ENCODE peak calls at places on chromosomes 3 and 15, in four cellular contexts. One of them, this sample, is unnamed.

GRCh38 chr3:177257625-177258024 is 60.3 kb upstream of the TBL1XR1 start:
- DNase-seq in HuH-7.5: no peak
- DNase-seq in right cardiac atrium: no peak
- DNase-seq in left ventricle myocardium superior: no peak
- DNase-seq in this sample: no peak

GRCh38 chr3:158808697-158809096 is 6.8 kb downstream of the MFSD1 start:
- DNase-seq in HuH-7.5: no peak
- DNase-seq in right cardiac atrium: no peak
- DNase-seq in left ventricle myocardium superior: no peak
- DNase-seq in this sample: peak; percentile 25

GRCh38 chr15:40906947-40907802 is 12.9 kb downstream of the VPS18 start:
- DNase-seq in HuH-7.5: no peak
- DNase-seq in right cardiac atrium: peak; percentile 87
- DNase-seq in left ventricle myocardium superior: peak; percentile 84
- DNase-seq in this sample: no peak

GRCh38 chr3:41338276-41338675 is 139.0 kb downstream of the CTNNB1 start:
- DNase-seq in HuH-7.5: no peak
- DNase-seq in right cardiac atrium: no peak
- DNase-seq in left ventricle myocardium superior: no peak
- DNase-seq in this sample: peak; percentile 36

GRCh38 chr15:53837263-53837662 is 77.8 kb upstream of the WDR72 start:
- DNase-seq in HuH-7.5: no peak
- DNase-seq in right cardiac atrium: no peak
- DNase-seq in left ventricle myocardium superior: no peak
- DNase-seq in this sample: no peak

GRCh38 chr15:85748729-85749128 is 46.0 kb downstream of the KLHL25 start:
- DNase-seq in HuH-7.5: no peak
- DNase-seq in right cardiac atrium: peak; percentile 60
- DNase-seq in left ventricle myocardium superior: no peak
- DNase-seq in this sample: no peak

GRCh38 chr15:60102748-60103147 is 98.6 kb downstream of the FOXB1 start:
- DNase-seq in HuH-7.5: no peak
- DNase-seq in right cardiac atrium: no peak
- DNase-seq in left ventricle myocardium superior: no peak
- DNase-seq in this sample: no peak

GRCh38 chr3:195170521-195170920 is 100.4 kb downstream of the XXYLT1 start:
- DNase-seq in HuH-7.5: no peak
- DNase-seq in right cardiac atrium: no peak
- DNase-seq in left ventricle myocardium superior: no peak
- DNase-seq in this sample: no peak

GRCh38 chr15:100394726-100395125 is 53.0 kb upstream of the ADAMTS17 start:
- DNase-seq in HuH-7.5: no peak
- DNase-seq in right cardiac atrium: no peak
- DNase-seq in left ventricle myocardium superior: no peak
- DNase-seq in this sample: no peak

GRCh38 chr3:50671331-50671730 is 3.4 kb upstream of the DOCK3 start:
- DNase-seq in HuH-7.5: no peak
- DNase-seq in right cardiac atrium: no peak
- DNase-seq in left ventricle myocardium superior: peak; percentile 46
- DNase-seq in this sample: peak; percentile 83

GRCh38 chr15:37872661-37873060 is 61.8 kb upstream of the TMCO5A start:
- DNase-seq in HuH-7.5: no peak
- DNase-seq in right cardiac atrium: no peak
- DNase-seq in left ventricle myocardium superior: no peak
- DNase-seq in this sample: peak; percentile 5

GRCh38 chr15:101038327-101039003 is 119.3 kb downstream of the LRRK1 start:
- DNase-seq in HuH-7.5: no peak
- DNase-seq in right cardiac atrium: no peak
- DNase-seq in left ventricle myocardium superior: no peak
- DNase-seq in this sample: no peak

GRCh38 chr15:76209948-76210347 is 101.3 kb downstream of the ETFA start:
- DNase-seq in HuH-7.5: no peak
- DNase-seq in right cardiac atrium: no peak
- DNase-seq in left ventricle myocardium superior: no peak
- DNase-seq in this sample: no peak

GRCh38 chr15:41180206-41180789 is 50.3 kb downstream of the EXD1 start:
- DNase-seq in HuH-7.5: no peak
- DNase-seq in right cardiac atrium: no peak
- DNase-seq in left ventricle myocardium superior: no peak
- DNase-seq in this sample: no peak

GRCh38 chr15:82966671-82967071 is 14.2 kb upstream of the HOMER2 start:
- DNase-seq in HuH-7.5: no peak
- DNase-seq in right cardiac atrium: no peak
- DNase-seq in left ventricle myocardium superior: no peak
- DNase-seq in this sample: no peak

GRCh38 chr3:188469228-188469885 is 315.4 kb downstream of the LPP start:
- DNase-seq in HuH-7.5: no peak
- DNase-seq in right cardiac atrium: no peak
- DNase-seq in left ventricle myocardium superior: no peak
- DNase-seq in this sample: no peak

GRCh38 chr3:132256984-132257383 is 60.2 kb upstream of the ACP3 start:
- DNase-seq in HuH-7.5: no peak
- DNase-seq in right cardiac atrium: no peak
- DNase-seq in left ventricle myocardium superior: no peak
- DNase-seq in this sample: peak; percentile 9

GRCh38 chr3:164640586-164640985 is 437.7 kb downstream of the SI start:
- DNase-seq in HuH-7.5: no peak
- DNase-seq in right cardiac atrium: no peak
- DNase-seq in left ventricle myocardium superior: no peak
- DNase-seq in this sample: peak; percentile 16

GRCh38 chr3:16441306-16441898 is 72.1 kb downstream of the RFTN1 start:
- DNase-seq in HuH-7.5: no peak
- DNase-seq in right cardiac atrium: no peak
- DNase-seq in left ventricle myocardium superior: no peak
- DNase-seq in this sample: no peak

GRCh38 chr15:28899061-28899738 is 13.4 kb downstream of the APBA2 start:
- DNase-seq in HuH-7.5: no peak
- DNase-seq in right cardiac atrium: no peak
- DNase-seq in left ventricle myocardium superior: no peak
- DNase-seq in this sample: no peak